ENCODE peak calls at places on chromosomes 11 and 22, in six cellular contexts. X, K, S, F, L and Z are unnamed samples.

GRCh38 chr11:130599073-130599654 is 150.7 kb downstream of the ADAMTS15 start:
- DNase-seq in X (peak; percentile 73), K (no peak), S (peak; percentile 66), F (peak; percentile 81), L (peak; percentile 83), Z (peak; percentile 90)

GRCh38 chr11:36231300-36231699 is 57.9 kb downstream of the COMMD9 start:
- DNase-seq in X (no peak), K (no peak), S (peak; percentile 80), F (no peak), L (no peak), Z (no peak)

GRCh38 chr11:87097582-87097981 is 59.8 kb downstream of the TMEM135 start:
- DNase-seq in X (no peak), K (peak; percentile 87), S (peak; percentile 31), F (no peak), L (no peak), Z (no peak)

GRCh38 chr22:50268655-50269113 is 1.5 kb downstream of the MAPK11 start:
- DNase-seq in X (peak; percentile 85), K (no peak), S (peak; percentile 10), F (no peak), L (no peak), Z (no peak)

GRCh38 chr11:20235164-20235563 is 74.9 kb upstream of the DBX1 start:
- DNase-seq in X (no peak), K (no peak), S (no peak), F (no peak), L (no peak), Z (no peak)

GRCh38 chr11:97972731-97973130 is 1048.0 kb upstream of the CNTN5 start:
- DNase-seq in X (no peak), K (no peak), S (no peak), F (no peak), L (no peak), Z (no peak)

GRCh38 chr11:12380565-12381325 is 3.4 kb downstream of the PARVA start:
- DNase-seq in X (no peak), K (no peak), S (no peak), F (no peak), L (no peak), Z (no peak)

GRCh38 chr11:727859-728748 is 19.2 kb upstream of the TALDO1 start:
- DNase-seq in X (peak; percentile 92), K (no peak), S (peak; percentile 79), F (peak; percentile 81), L (peak; percentile 91), Z (peak; percentile 89)

GRCh38 chr11:12871251-12871650 is 137.9 kb upstream of the RASSF10 start:
- DNase-seq in X (no peak), K (no peak), S (peak; percentile 11), F (no peak), L (no peak), Z (no peak)

GRCh38 chr11:62925745-62926668 is 4.8 kb upstream of the CHRM1 start:
- DNase-seq in X (peak; percentile 42), K (no peak), S (peak; percentile 34), F (no peak), L (no peak), Z (no peak)

GRCh38 chr11:75577198-75577597 is 15.1 kb downstream of the SERPINH1 start:
- DNase-seq in X (peak; percentile 74), K (no peak), S (peak; percentile 75), F (peak; percentile 74), L (peak; percentile 69), Z (no peak)

GRCh38 chr22:46756097-46756496 is 6.4 kb upstream of the TBC1D22A start:
- DNase-seq in X (no peak), K (no peak), S (no peak), F (no peak), L (no peak), Z (no peak)

GRCh38 chr11:9269492-9270030 is 4.4 kb upstream of the DENND5A start:
- DNase-seq in X (no peak), K (no peak), S (peak; percentile 53), F (no peak), L (no peak), Z (no peak)

GRCh38 chr11:110059706-110060430 is 33.3 kb upstream of the ZC3H12C start:
- DNase-seq in X (no peak), K (no peak), S (peak; percentile 28), F (no peak), L (no peak), Z (no peak)

GRCh38 chr11:117816151-117816741 is 8.3 kb downstream of the FXYD2 start:
- DNase-seq in X (no peak), K (peak; percentile 86), S (peak; percentile 37), F (peak; percentile 26), L (no peak), Z (peak; percentile 74)

GRCh38 chr22:41234815-41235687 is 5.7 kb downstream of the CHADL start:
- DNase-seq in X (no peak), K (no peak), S (no peak), F (no peak), L (no peak), Z (no peak)

GRCh38 chr11:92653448-92653847 is 316.0 kb upstream of the MTNR1B start:
- DNase-seq in X (no peak), K (no peak), S (no peak), F (no peak), L (no peak), Z (no peak)

GRCh38 chr11:128964463-128964930 is 21.8 kb upstream of the TP53AIP1 start:
- DNase-seq in X (no peak), K (no peak), S (no peak), F (no peak), L (no peak), Z (no peak)

GRCh38 chr11:123393312-123393927 is 36.6 kb upstream of the GRAMD1B start:
- DNase-seq in X (no peak), K (no peak), S (no peak), F (no peak), L (no peak), Z (no peak)

DNA sequence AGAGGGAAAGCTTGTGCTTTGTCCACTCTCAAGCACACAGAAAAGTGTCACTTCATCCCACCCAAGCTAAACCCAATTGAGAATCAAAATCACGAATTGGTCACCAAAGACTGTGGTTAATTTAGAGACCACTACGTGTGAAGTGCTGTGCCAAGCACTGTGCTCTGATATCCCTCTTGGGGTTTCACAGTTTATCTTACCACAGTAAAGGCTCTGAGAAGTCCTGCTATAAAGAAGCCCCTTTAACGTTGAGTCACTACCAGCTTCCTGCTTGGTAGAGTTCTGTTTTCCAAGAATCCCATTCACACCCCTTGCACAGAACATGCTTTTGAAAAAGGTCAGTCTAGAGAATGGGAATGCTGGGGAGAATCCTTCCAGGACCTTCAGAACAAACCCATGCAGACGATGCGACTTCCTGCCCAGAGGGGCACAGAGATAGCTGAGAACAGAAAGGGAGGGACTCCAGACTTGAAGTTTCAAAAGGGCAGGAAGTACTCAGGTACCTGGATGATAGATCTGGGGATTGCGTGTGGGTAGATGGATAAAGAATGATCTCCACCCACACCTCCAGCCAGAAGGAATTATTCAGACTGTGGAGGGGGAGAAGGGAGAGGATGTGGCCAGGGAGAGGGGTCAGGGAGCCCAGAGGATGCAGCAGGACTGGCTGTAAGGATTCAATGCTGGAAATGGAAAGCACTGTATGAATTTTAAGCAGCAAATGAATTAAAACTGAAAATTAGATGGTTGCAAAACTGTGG is 18.1 kb upstream of the TSPAN18 start:
- DNase-seq in X (no peak), K (no peak), S (no peak), F (no peak), L (no peak), Z (no peak)
- H3K4me1 ChIP-seq in X (peaks cover 2% of the 10 kb centered on the region), K (peaks cover 24% of the 10 kb centered on the region), S (peaks cover 10% of the 10 kb centered on the region), F (no peaks in the 10 kb centered on the region), L (no peaks in the 10 kb centered on the region), Z (no peaks in the 10 kb centered on the region)

DNA sequence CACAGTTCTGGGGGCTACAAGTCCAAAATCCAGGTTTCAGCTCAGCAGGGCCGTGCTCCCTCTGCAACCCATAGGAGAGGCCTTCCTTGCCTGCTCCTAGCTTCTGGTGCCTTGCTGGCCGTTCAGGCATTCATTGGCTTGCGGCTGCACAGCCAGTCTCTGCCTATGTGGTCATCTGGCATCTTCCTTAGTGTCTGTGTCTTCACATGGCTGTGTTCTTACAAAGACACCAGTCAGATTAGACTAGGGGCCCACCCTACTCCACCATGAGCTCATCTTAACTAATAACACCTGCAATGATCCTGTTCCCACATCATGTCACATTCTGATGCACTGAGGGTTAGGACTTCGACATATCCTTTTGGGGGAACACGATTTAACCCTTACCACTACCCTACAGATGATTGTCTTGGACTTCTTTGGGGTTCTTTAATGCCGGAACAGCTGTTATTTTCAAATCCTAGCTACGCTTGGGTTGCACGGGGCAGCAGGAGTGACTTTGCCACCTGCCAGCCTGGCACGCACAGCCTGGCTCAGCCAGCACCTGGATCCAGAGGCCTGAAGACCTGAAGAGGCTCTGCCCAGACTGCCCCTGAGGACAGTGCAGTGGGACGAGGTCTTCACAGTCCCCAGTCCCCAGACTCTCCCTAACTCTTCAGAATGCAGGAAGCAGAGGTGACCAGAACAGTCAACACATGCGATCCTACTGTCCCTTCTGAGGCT is 7.7 kb upstream of the NEAT1 start:
- DNase-seq in X (peak; percentile 29), K (peak; percentile 35), S (peak; percentile 4), F (no peak), L (peak; percentile 36), Z (no peak)
- H3K4me1 ChIP-seq in X (peaks cover 20% of the 10 kb centered on the region), K (peaks cover 38% of the 10 kb centered on the region), S (peaks cover 54% of the 10 kb centered on the region), F (peaks cover 26% of the 10 kb centered on the region), L (peaks cover 45% of the 10 kb centered on the region), Z (peaks cover 63% of the 10 kb centered on the region)

DNA sequence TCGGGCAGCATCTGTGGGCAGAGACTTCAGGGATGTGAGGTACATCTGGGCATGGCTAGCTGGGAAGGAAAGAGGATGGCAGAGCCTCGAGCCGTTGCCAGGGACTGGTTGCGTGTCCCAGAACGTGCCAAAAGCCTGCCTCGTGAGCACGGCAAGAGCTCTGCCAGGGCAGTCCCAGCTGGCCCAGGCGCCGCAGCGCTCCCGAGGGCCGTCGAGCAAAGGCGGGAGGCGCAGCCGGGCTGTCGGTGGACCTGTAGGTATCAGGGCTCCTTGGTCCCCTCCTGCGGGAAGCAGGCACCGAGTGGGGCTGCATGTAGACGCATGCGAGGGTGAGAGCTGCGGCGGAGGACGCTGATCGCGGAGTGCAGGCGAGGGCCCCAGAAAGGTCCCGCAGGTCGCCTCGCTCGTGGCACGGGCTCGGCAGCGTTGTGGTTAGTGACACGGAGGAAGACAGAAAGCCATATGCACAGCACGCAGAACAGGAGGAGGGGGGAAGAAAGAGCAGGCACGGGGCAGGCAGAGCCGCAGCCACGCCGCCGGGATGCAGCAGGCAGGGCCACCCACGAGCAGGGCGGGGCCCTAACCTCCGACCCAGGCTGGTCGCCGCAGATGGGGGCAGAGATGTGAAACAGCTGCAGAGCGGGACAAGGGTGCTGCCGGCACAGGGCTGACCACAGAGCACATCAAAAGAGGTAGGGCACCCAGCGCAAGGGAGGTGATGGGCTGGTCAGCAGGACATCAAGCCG is 18.0 kb downstream of the LSP1 start:
- DNase-seq in X (no peak), K (no peak), S (no peak), F (peak; percentile 34), L (peak; percentile 74), Z (no peak)
- H3K4me1 ChIP-seq in X (peaks cover 2% of the 10 kb centered on the region), K (no peaks in the 10 kb centered on the region), S (peaks cover 26% of the 10 kb centered on the region), F (no peaks in the 10 kb centered on the region), L (peaks cover 12% of the 10 kb centered on the region), Z (no peaks in the 10 kb centered on the region)

DNA sequence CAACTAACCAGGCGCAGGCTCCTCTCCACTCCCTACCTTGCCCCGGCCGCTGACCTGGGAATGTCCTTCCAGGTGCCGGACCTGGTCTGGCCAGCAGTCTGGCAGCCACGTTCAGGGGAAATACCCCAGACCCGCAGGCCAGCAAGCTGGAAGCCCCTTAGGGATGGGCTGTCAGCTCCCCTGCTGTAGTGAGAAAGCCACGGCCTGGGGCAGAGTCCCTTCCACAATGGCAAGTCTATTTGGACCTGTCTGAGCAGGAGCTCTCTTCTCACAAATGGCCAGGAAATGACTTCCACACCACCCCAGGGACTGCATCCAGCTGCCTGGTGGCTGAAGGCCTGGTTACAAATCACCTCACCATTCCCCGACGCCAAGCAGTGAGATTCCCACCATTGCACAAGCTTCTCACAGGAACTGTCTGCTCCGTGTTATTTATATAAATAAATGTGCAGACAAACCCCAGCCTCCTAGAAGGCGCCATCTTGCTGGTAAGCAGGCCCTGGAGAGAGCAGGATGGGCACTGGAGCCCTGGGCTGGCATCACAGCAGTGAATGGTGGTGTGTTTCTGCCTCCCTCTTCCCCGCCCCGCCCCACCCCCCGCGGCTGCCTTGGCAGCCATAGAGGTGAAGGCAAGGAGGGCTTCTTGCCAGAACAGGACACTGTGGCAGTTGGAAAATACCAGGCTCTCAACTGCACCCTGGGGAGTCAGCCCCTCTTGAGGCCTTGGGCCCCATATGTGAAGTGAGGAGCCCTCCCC is 23.7 kb downstream of the RSPH14 start:
- DNase-seq in X (no peak), K (no peak), S (no peak), F (no peak), L (no peak), Z (no peak)
- H3K4me1 ChIP-seq in X (peaks cover 5% of the 10 kb centered on the region), K (no peaks in the 10 kb centered on the region), S (no peaks in the 10 kb centered on the region), F (no peaks in the 10 kb centered on the region), L (no peaks in the 10 kb centered on the region), Z (no peaks in the 10 kb centered on the region)